ENCODE peak calls at places on chromosomes 13 and 19, in nine cellular contexts. N, E, I, P, F, D, M, W and O are unnamed samples.

GRCh38 chr19:10979950-10980349 is 19.1 kb downstream of the SMARCA4 start:
- DNase-seq in W (no peak), F (no peak), P (no peak), N (no peak), I (no peak), D (no peak), E (no peak), M (peak; percentile 58), O (peak; percentile 31)

GRCh38 chr13:23460921-23461320 is 27.4 kb upstream of the SACS start:
- DNase-seq in W (no peak), M (no peak), E (no peak), I (no peak), F (no peak), D (no peak), P (no peak), N (no peak), O (no peak)

GRCh38 chr13:29522044-29522685 is 73.3 kb downstream of the SLC7A1 start:
- DNase-seq in N (no peak), M (no peak), I (peak; percentile 49), D (no peak), F (no peak), P (no peak), E (peak; percentile 52), W (no peak), O (no peak)

GRCh38 chr13:24275041-24275440 is 34.3 kb upstream of the C1QTNF9 start:
- DNase-seq in N (no peak), F (no peak), E (no peak), W (no peak), D (no peak), P (no peak), I (no peak), M (no peak), O (no peak)

GRCh38 chr19:16036941-16037340 is 39.4 kb upstream of the TPM4 start:
- DNase-seq in N (no peak), F (no peak), P (no peak), I (no peak), E (no peak), W (no peak), M (peak; percentile 23), D (no peak), O (no peak)

GRCh38 chr19:3098515-3099346 is 4.6 kb downstream of the GNA11 start:
- DNase-seq in D (no peak), I (peak; percentile 91), P (no peak), E (peak; percentile 87), M (peak; percentile 70), W (no peak), N (no peak), F (no peak), O (no peak)

GRCh38 chr13:23751195-23751594 is 138.0 kb downstream of the MIPEP start:
- DNase-seq in I (no peak), D (no peak), P (no peak), E (no peak), M (no peak), W (no peak), N (no peak), F (no peak), O (no peak)

GRCh38 chr13:111449041-111449440 is 128.6 kb downstream of the TEX29 start:
- DNase-seq in N (no peak), E (no peak), I (no peak), W (no peak), F (peak; percentile 19), M (no peak), P (no peak), D (no peak), O (no peak)

GRCh38 chr13:110910013-110910890 is 4.6 kb downstream of the ANKRD10 start:
- DNase-seq in D (no peak), M (peak; percentile 55), P (no peak), N (no peak), E (no peak), I (no peak), F (no peak), W (no peak), O (no peak)

GRCh38 chr19:40279120-40279551 is 6.0 kb downstream of the AKT2 start:
- DNase-seq in F (no peak), P (no peak), E (peak; percentile 73), N (no peak), I (peak; percentile 90), M (no peak), D (no peak), W (no peak), O (no peak)

GRCh38 chr13:41960700-41961697 is at the start of gene VWA8:
- DNase-seq in E (peak; percentile 87), D (peak; percentile 81), W (peak; percentile 82), N (peak; percentile 74), I (peak; percentile 90), F (peak; percentile 87), P (peak; percentile 69), M (peak; percentile 91), O (peak; percentile 86)

GRCh38 chr13:98419786-98420559 is 156.9 kb downstream of the STK24 start:
- DNase-seq in M (no peak), W (no peak), N (no peak), I (no peak), D (no peak), E (no peak), P (no peak), F (no peak), O (no peak)

GRCh38 chr13:44414771-44415170 is 41.1 kb downstream of the SERP2 start:
- DNase-seq in W (no peak), F (no peak), N (no peak), E (no peak), I (no peak), P (no peak), M (no peak), D (no peak), O (no peak)

GRCh38 chr19:55986487-55986886 is at the start of gene NLRP5:
- DNase-seq in F (no peak), W (no peak), E (no peak), D (no peak), N (no peak), I (no peak), M (no peak), P (no peak), O (no peak)

GRCh38 chr19:45581576-45581975 is 3.0 kb downstream of the OPA3 start:
- DNase-seq in E (no peak), W (no peak), F (no peak), I (peak; percentile 5), D (no peak), P (no peak), N (no peak), M (no peak), O (no peak)

GRCh38 chr19:47399198-47399597 is 20.1 kb downstream of the MEIS3 start:
- DNase-seq in P (no peak), W (no peak), M (no peak), I (no peak), N (no peak), D (no peak), F (no peak), E (no peak), O (no peak)

GRCh38 chr13:113083402-113084061 is 22.1 kb upstream of the F7 start:
- DNase-seq in D (no peak), E (peak; percentile 85), W (no peak), P (no peak), M (no peak), F (no peak), I (peak; percentile 75), N (no peak), O (no peak)

GRCh38 chr19:12792048-12792852 is 964 bp downstream of the JUNB start:
- DNase-seq in N (peak; percentile 61), E (peak; percentile 78), M (peak; percentile 92), W (peak; percentile 76), D (no peak), I (peak; percentile 81), P (peak; percentile 58), F (peak; percentile 80), O (peak; percentile 84)

GRCh38 chr13:77492982-77493381 is 42.5 kb upstream of the SCEL start:
- DNase-seq in N (no peak), I (no peak), M (no peak), W (no peak), D (no peak), F (no peak), P (no peak), E (no peak), O (no peak)

GRCh38 chr19:5397804-5398692 is 57.2 kb upstream of the ZNRF4 start:
- DNase-seq in F (peak; percentile 85), D (no peak), P (peak; percentile 50), N (no peak), W (no peak), I (no peak), M (no peak), E (no peak), O (peak; percentile 2)

GRCh38 chr19:49403404-49404187 is 15.5 kb downstream of the KASH5 start:
- DNase-seq in D (no peak), N (no peak), W (no peak), E (no peak), F (peak; percentile 64), I (no peak), M (no peak), P (no peak), O (no peak)

GRCh38 chr19:33464010-33464732 is 57.4 kb downstream of the PEPD start:
- DNase-seq in F (peak; percentile 35), N (no peak), I (no peak), E (no peak), W (no peak), M (peak; percentile 24), D (no peak), P (no peak), O (no peak)

GRCh38 chr19:2523630-2524311 is 47.8 kb downstream of the GADD45B start:
- DNase-seq in D (no peak), P (no peak), F (peak; percentile 57), E (no peak), N (no peak), M (no peak), I (no peak), W (no peak), O (no peak)

GRCh38 chr13:44388427-44388826 is 14.8 kb downstream of the SERP2 start:
- DNase-seq in F (peak; percentile 62), I (peak; percentile 66), N (no peak), P (no peak), W (no peak), D (no peak), E (peak; percentile 35), M (no peak), O (no peak)

GRCh38 chr19:56958428-56958827 is 117.9 kb upstream of the PEG3 start:
- DNase-seq in M (no peak), F (no peak), I (no peak), P (no peak), D (no peak), N (no peak), E (no peak), W (no peak), O (no peak)

GRCh38 chr13:112251930-112252585 is 124.1 kb upstream of the SPACA7 start:
- DNase-seq in E (no peak), I (no peak), P (no peak), W (no peak), M (no peak), N (no peak), F (peak; percentile 32), D (no peak), O (no peak)

GRCh38 chr13:32033744-32034143 is 2.2 kb downstream of the FRY start:
- DNase-seq in N (no peak), I (no peak), P (no peak), W (no peak), D (no peak), M (no peak), E (no peak), F (no peak), O (no peak)

GRCh38 chr13:96651598-96651997 is 342.7 kb downstream of the OXGR1 start:
- DNase-seq in F (no peak), I (no peak), P (no peak), E (no peak), N (no peak), D (no peak), W (no peak), M (no peak), O (no peak)

GRCh38 chr13:41609828-41610227 is 152.5 kb downstream of the RGCC start:
- DNase-seq in D (no peak), W (no peak), E (no peak), F (no peak), M (no peak), I (no peak), P (no peak), N (no peak), O (no peak)

GRCh38 chr19:7612282-7613274 is 16.8 kb downstream of the XAB2 start:
- DNase-seq in W (no peak), N (no peak), F (no peak), I (no peak), P (no peak), E (no peak), M (no peak), D (no peak), O (no peak)

GRCh38 chr19:8662263-8662662 is 31.8 kb downstream of the NFILZ start:
- DNase-seq in I (no peak), E (no peak), M (no peak), D (no peak), F (no peak), W (no peak), N (no peak), P (no peak), O (no peak)